ENCODE peak calls at places on chromosomes 12 and 14, in seven cellular contexts. K is adrenal gland, U is endodermal cell, R is stomach, T is esophagus squamous epithelium, S is GM23338, Y is endothelial cell of umbilical vein. E is an unnamed sample.
A peak's percentile ranks its signal among the peaks of the same experiment; 100 is the strongest.

GRCh38 chr14:32508281-32508680 is 179.2 kb downstream of the AKAP6 start:
- DNase-seq in K (no peak), U (no peak), R (no peak), T (no peak), S (no peak), Y (no peak), E (no peak)

GRCh38 chr12:74033531-74033930 is 504.1 kb upstream of the ATXN7L3B start:
- DNase-seq in K (no peak), U (no peak), R (no peak), T (no peak), S (no peak), Y (no peak), E (no peak)

GRCh38 chr12:48796976-48797375 is 8.1 kb upstream of the ADCY6 start:
- DNase-seq in K (no peak), U (no peak), R (no peak), T (no peak), S (no peak), Y (no peak), E (no peak)

GRCh38 chr14:54574528-54574927 is 7.6 kb downstream of the SAMD4A start:
- DNase-seq in K (no peak), U (no peak), R (no peak), T (no peak), S (no peak), Y (no peak), E (no peak)

GRCh38 chr12:69068431-69068830 is 135.5 kb upstream of the CPM start:
- DNase-seq in K (no peak), U (no peak), R (peak; percentile 53), T (no peak), S (no peak), Y (peak; percentile 77), E (no peak)

GRCh38 chr12:105887131-105887530 is 251.6 kb downstream of the NUAK1 start:
- DNase-seq in K (no peak), U (peak; percentile 83), R (no peak), T (no peak), S (peak; percentile 48), Y (no peak), E (no peak)

GRCh38 chr12:56487448-56488040 is 417 bp downstream of the GLS2 start:
- DNase-seq in K (peak; percentile 55), U (peak; percentile 90), R (peak; percentile 52), T (no peak), S (peak; percentile 77), Y (peak; percentile 6), E (peak; percentile 73)

GRCh38 chr14:104353921-104354701 is 215.7 kb downstream of the KIF26A start:
- DNase-seq in K (peak; percentile 43), U (peak; percentile 37), R (peak; percentile 24), T (no peak), S (no peak), Y (peak; percentile 69), E (peak; percentile 61)

GRCh38 chr14:95515080-95515489 is 1.4 kb downstream of the SYNE3 start:
- DNase-seq in K (peak; percentile 68), U (peak; percentile 82), R (no peak), T (no peak), S (peak; percentile 61), Y (peak; percentile 84), E (peak; percentile 59)

GRCh38 chr12:27604431-27604830 is 80.4 kb downstream of the PPFIBP1 start:
- DNase-seq in K (no peak), U (no peak), R (no peak), T (no peak), S (no peak), Y (no peak), E (no peak)

GRCh38 chr12:12998248-12998647 is 1.8 kb downstream of the HEBP1 start:
- DNase-seq in K (no peak), U (no peak), R (no peak), T (no peak), S (no peak), Y (no peak), E (no peak)

GRCh38 chr14:75499084-75499875 is 23.0 kb upstream of the BATF start:
- DNase-seq in K (no peak), U (no peak), R (no peak), T (no peak), S (no peak), Y (no peak), E (no peak)

GRCh38 chr12:68263366-68263765 is 10.0 kb upstream of the IL22 start:
- DNase-seq in K (no peak), U (no peak), R (no peak), T (no peak), S (no peak), Y (no peak), E (no peak)

GRCh38 chr12:76268267-76268666 is 79.9 kb downstream of the BBS10 start:
- DNase-seq in K (no peak), U (no peak), R (no peak), T (no peak), S (no peak), Y (no peak), E (no peak)

GRCh38 chr12:84727964-84728363 is 184.6 kb downstream of the SLC6A15 start:
- DNase-seq in K (no peak), U (peak; percentile 55), R (no peak), T (no peak), S (peak; percentile 65), Y (no peak), E (no peak)

DNA sequence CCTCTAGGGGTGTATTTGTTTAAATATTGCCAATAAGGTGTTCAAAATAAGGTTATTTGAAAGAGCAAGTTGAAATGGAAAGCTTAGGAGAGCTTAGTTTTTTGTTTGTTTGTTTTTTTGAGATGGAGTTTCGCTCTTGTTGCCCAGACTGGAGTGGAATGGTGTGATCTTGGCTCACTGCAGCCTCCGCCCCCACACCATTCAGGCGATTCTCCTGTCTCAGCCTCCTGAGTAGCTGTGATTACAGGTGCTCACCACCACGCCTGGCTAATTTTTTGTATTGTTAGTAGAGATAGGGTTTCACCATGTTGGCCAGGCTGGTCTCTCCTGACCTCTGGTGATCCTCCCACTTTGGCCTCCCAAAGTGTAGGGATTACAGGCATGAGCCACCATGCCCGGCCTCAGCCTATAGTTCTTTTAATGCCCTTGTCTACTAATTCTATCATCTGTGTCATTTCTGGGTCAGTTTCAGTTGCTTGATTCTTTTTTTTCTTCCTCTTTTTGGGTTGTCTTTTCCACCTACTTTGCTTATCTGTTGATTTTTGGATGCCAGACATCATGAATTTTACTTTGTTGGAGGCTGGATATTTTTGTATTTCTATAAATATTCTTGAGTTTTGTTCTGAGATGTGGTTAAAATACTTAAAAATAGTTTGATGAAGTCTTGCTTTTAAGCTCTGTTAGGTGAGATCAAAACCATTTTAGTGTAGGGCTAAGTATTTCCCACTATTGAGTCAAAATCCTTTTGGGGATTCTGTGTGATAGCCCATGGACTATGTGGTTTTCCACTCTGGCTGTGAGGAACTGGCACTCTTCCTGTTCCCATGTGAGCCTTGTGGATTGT is 18.7 kb downstream of the RCOR1 start:
- DNase-seq in K (no peak), U (no peak), R (no peak), T (no peak), S (no peak), Y (no peak), E (no peak)
- H3K4me3 ChIP-seq in K (no peak overlapping the region), U (no peak overlapping the region), R (no peak overlapping the region), T (no peak overlapping the region), S (no peak overlapping the region), Y (no peak overlapping the region), E (no peak overlapping the region)

GRCh38 chr12:51321882-51322281 is 2.1 kb downstream of the BIN2 start:
- DNase-seq in K (no peak), U (no peak), R (no peak), T (no peak), S (no peak), Y (no peak), E (no peak)

GRCh38 chr12:51323317-51323960 is 535 bp downstream of the BIN2 start:
- DNase-seq in K (no peak), U (no peak), R (no peak), T (no peak), S (no peak), Y (no peak), E (no peak)

GRCh38 chr12:51320695-51321320 is 3.2 kb downstream of the BIN2 start:
- DNase-seq in K (no peak), U (peak; percentile 82), R (no peak), T (no peak), S (peak; percentile 78), Y (no peak), E (no peak)

GRCh38 chr12:51323966-51324895 is at the start of gene BIN2:
- DNase-seq in K (peak; percentile 34), U (no peak), R (peak; percentile 56), T (no peak), S (no peak), Y (no peak), E (peak; percentile 86)

DNA sequence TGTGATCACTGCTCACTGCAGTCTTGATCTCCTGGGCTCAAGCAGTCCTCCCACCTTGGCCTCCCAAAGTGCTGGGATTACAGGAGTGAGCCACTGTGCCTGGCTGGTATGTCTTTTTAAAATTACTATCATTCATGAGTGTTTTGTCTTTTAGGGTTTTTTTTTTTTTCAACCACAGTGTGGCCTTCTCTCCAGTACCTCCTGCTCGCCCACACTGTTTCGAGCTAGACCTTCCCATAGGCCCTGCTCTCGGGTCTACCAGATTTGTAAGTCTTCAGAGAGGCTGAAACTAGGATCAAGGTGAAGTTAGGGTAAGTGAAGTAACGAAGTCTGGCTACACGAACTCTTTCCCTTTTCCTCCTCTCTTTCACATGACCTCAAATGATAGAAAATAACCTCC is 1.5 kb downstream of the BIN2 start:
- DNase-seq in K (no peak), U (no peak), R (no peak), T (no peak), S (no peak), Y (no peak), E (no peak)
- H3K4me1 ChIP-seq in K (peaks cover 9% of the 10 kb centered on the region), U (peaks cover 24% of the 10 kb centered on the region), R (peaks cover 8% of the 10 kb centered on the region), T (peaks cover 52% of the 10 kb centered on the region), S (peaks cover 19% of the 10 kb centered on the region), Y (no peaks in the 10 kb centered on the region), E (no peaks in the 10 kb centered on the region)

GRCh38 chr14:100645200-100645985 is 58.2 kb upstream of the BEGAIN start:
- DNase-seq in K (peak; percentile 94), U (peak; percentile 97), R (peak; percentile 93), T (peak; percentile 13), S (peak; percentile 97), Y (peak; percentile 68), E (peak; percentile 90)
- H3K4me3 ChIP-seq in K (no peak overlapping the region), U (no peak overlapping the region), R (no peak overlapping the region), T (no peak overlapping the region), S (peak overlapping the region; percentile 45), Y (no peak overlapping the region), E (no peak overlapping the region)

GRCh38 chr14:100898465-100898864 is 5.1 kb downstream of the RTL1 start:
- DNase-seq in K (peak; percentile 23), U (peak; percentile 33), R (no peak), T (no peak), S (no peak), Y (no peak), E (no peak)
- H3K4me1 ChIP-seq in K (peaks cover 67% of the 10 kb centered on the region), U (peaks cover 12% of the 10 kb centered on the region), R (peaks cover 25% of the 10 kb centered on the region), T (no peaks in the 10 kb centered on the region), S (peaks cover 37% of the 10 kb centered on the region), Y (peaks cover 13% of the 10 kb centered on the region), E (peaks cover 2% of the 10 kb centered on the region)